ENCODE peak calls at places on chromosomes 12 and 14, in eight cellular contexts. R, I, J, S, V, X, B and F are unnamed samples.

GRCh38 chr12:75011120-75011519 is 198.5 kb downstream of the KCNC2 start:
- DNase-seq in J (peak; percentile 1), B (no peak), V (peak; percentile 62), X (peak; percentile 17), R (no peak), I (no peak), S (no peak), F (peak; percentile 38)

GRCh38 chr12:21371050-21371449 is 1.7 kb upstream of the IAPP start:
- DNase-seq in S (no peak), J (no peak), R (no peak), B (no peak), X (no peak), V (no peak), I (no peak), F (no peak)

GRCh38 chr14:69170848-69171247 is 17.9 kb upstream of the DCAF5 start:
- DNase-seq in B (peak; percentile 52), S (no peak), V (no peak), R (peak; percentile 11), I (no peak), X (no peak), J (no peak), F (no peak)

GRCh38 chr12:29497588-29497987 is at the start of gene OVCH1:
- DNase-seq in X (no peak), R (no peak), V (no peak), I (no peak), S (no peak), J (no peak), B (no peak), F (no peak)

GRCh38 chr14:90518075-90518940 is 121.5 kb downstream of the CALM1 start:
- DNase-seq in J (no peak), S (no peak), B (no peak), V (peak; percentile 15), I (no peak), R (no peak), X (no peak), F (no peak)

GRCh38 chr14:78018283-78018682 is 151.9 kb upstream of the NRXN3 start:
- DNase-seq in S (no peak), J (no peak), B (no peak), X (no peak), I (no peak), V (no peak), R (no peak), F (no peak)

GRCh38 chr12:47156167-47156736 is 76.5 kb upstream of the AMIGO2 start:
- DNase-seq in J (no peak), V (no peak), R (peak; percentile 80), S (no peak), B (no peak), I (no peak), X (no peak), F (peak; percentile 10)

GRCh38 chr12:46959484-46959883 is 119.9 kb upstream of the PCED1B start:
- DNase-seq in I (no peak), S (no peak), X (no peak), V (no peak), J (no peak), B (peak; percentile 95), R (peak; percentile 94), F (peak; percentile 97)

GRCh38 chr14:24911324-24912095 is 138.4 kb downstream of the STXBP6 start:
- DNase-seq in X (no peak), R (peak; percentile 86), S (no peak), J (no peak), V (no peak), B (peak; percentile 84), I (no peak), F (peak; percentile 10)

GRCh38 chr14:80946797-80947196 is 5.3 kb upstream of the CEP128 start:
- DNase-seq in S (no peak), J (no peak), X (no peak), B (no peak), V (no peak), I (no peak), R (no peak), F (no peak)

GRCh38 chr14:33891700-33892099 is 59.2 kb downstream of the EGLN3 start:
- DNase-seq in S (no peak), I (no peak), B (no peak), R (no peak), J (no peak), V (no peak), X (no peak), F (no peak)

GRCh38 chr12:75308279-75308678 is 21.8 kb downstream of the CAPS2 start:
- DNase-seq in I (no peak), R (peak; percentile 34), X (no peak), V (no peak), B (no peak), J (no peak), S (no peak), F (no peak)

GRCh38 chr14:66638688-66639087 is 130.7 kb downstream of the GPHN start:
- DNase-seq in V (no peak), I (no peak), B (peak; percentile 56), S (no peak), R (peak; percentile 37), X (no peak), J (no peak), F (peak; percentile 87)

GRCh38 chr12:80805106-80805505 is 88.4 kb downstream of the MYF5 start:
- DNase-seq in V (peak; percentile 19), I (no peak), X (no peak), R (no peak), B (no peak), J (no peak), S (no peak), F (peak; percentile 41)

GRCh38 chr14:99271288-99271941 is 582 bp downstream of the BCL11B start:
- DNase-seq in I (no peak), S (no peak), B (no peak), V (peak; percentile 35), X (no peak), J (no peak), R (peak; percentile 4), F (no peak)

GRCh38 chr14:77865455-77865854 is 65.5 kb downstream of the ADCK1 start:
- DNase-seq in X (no peak), J (no peak), R (no peak), B (no peak), I (no peak), V (no peak), S (no peak), F (no peak)

GRCh38 chr12:120588948-120589930 is 8.0 kb upstream of the POP5 start:
- DNase-seq in S (no peak), B (no peak), V (no peak), I (no peak), R (no peak), X (no peak), J (no peak), F (no peak)

GRCh38 chr12:51388066-51388799 is 3.0 kb downstream of the GALNT6 start:
- DNase-seq in I (no peak), R (peak; percentile 67), S (no peak), J (no peak), B (peak; percentile 34), V (no peak), X (no peak), F (peak; percentile 79)

GRCh38 chr14:102759416-102759815 is 17.8 kb upstream of the TRAF3 start:
- DNase-seq in B (no peak), I (no peak), J (no peak), R (no peak), V (peak; percentile 28), S (no peak), X (no peak), F (no peak)

GRCh38 chr14:22890416-22890815 is 7.4 kb downstream of the REM2 start:
- DNase-seq in I (no peak), J (no peak), V (no peak), S (no peak), R (no peak), X (no peak), B (no peak), F (peak; percentile 46)

GRCh38 chr12:58414398-58414871 is 473.1 kb downstream of the ATP23 start:
- DNase-seq in S (no peak), V (no peak), J (peak; percentile 53), R (peak; percentile 81), X (no peak), I (no peak), B (peak; percentile 77), F (peak; percentile 94)

GRCh38 chr14:55832122-55832911 is 252.3 kb downstream of the KTN1 start:
- DNase-seq in J (no peak), X (no peak), V (no peak), R (no peak), S (no peak), I (no peak), B (peak; percentile 36), F (peak; percentile 83)

GRCh38 chr14:99195602-99196309 is 76.2 kb downstream of the BCL11B start:
- DNase-seq in V (no peak), I (no peak), S (no peak), X (no peak), J (no peak), B (no peak), R (no peak), F (no peak)

GRCh38 chr12:111444314-111444705 is 38.6 kb downstream of the SH2B3 start:
- DNase-seq in B (peak; percentile 38), I (no peak), S (no peak), R (no peak), J (no peak), V (no peak), X (no peak), F (no peak)